ENCODE peak calls at places on chromosomes 6 and 20, in seven cellular contexts. Q is prostate gland, C is ovary, A is heart left ventricle, B is HCT116, R is esophagus muscularis mucosa, X is spleen. K is an unnamed sample.

GRCh38 chr6:20173833-20174796 is 38.2 kb downstream of the MBOAT1 start:
- DNase-seq in X (no peak), B (no peak), C (no peak), Q (no peak), A (no peak), R (no peak), K (no peak)

GRCh38 chr20:3753098-3753497 is 14.5 kb downstream of the ADISSP start:
- DNase-seq in B (peak; percentile 38), A (no peak), Q (peak; percentile 32), R (no peak), C (peak; percentile 68), X (no peak), K (peak; percentile 35)

GRCh38 chr6:83429857-83430605 is 820 bp downstream of the ME1 start:
- DNase-seq in B (peak; percentile 46), C (no peak), A (no peak), Q (peak; percentile 15), R (no peak), X (no peak), K (peak; percentile 43)

GRCh38 chr6:76217606-76218005 is 145.1 kb upstream of the IMPG1 start:
- DNase-seq in A (no peak), Q (no peak), R (no peak), B (no peak), C (no peak), X (no peak), K (no peak)

GRCh38 chr20:49851234-49851755 is 38.7 kb downstream of the SLC9A8 start:
- DNase-seq in Q (no peak), A (peak; percentile 27), R (no peak), C (no peak), X (no peak), B (no peak), K (peak; percentile 43)

GRCh38 chr6:133202610-133203343 is 38.4 kb upstream of the EYA4 start:
- DNase-seq in R (no peak), C (no peak), Q (no peak), B (no peak), A (no peak), X (no peak), K (no peak)

GRCh38 chr6:26243132-26243531 is 121.9 kb upstream of the BTN3A2 start:
- DNase-seq in C (no peak), Q (no peak), X (no peak), A (no peak), B (no peak), R (no peak), K (no peak)

GRCh38 chr6:16473184-16473907 is 235.0 kb downstream of the GMPR start:
- DNase-seq in R (no peak), A (no peak), X (no peak), C (no peak), B (no peak), Q (no peak), K (no peak)

GRCh38 chr6:30657454-30657853 is 10.5 kb downstream of the C6orf136 start:
- DNase-seq in Q (no peak), A (no peak), C (no peak), R (no peak), B (no peak), X (no peak), K (no peak)

GRCh38 chr20:50017576-50018248 is 34.9 kb downstream of the SNAI1 start:
- DNase-seq in R (no peak), Q (no peak), X (no peak), C (no peak), B (no peak), A (no peak), K (no peak)

GRCh38 chr6:163469459-163469858 is 54.9 kb downstream of the QKI start:
- DNase-seq in X (no peak), B (no peak), R (no peak), Q (no peak), A (no peak), C (no peak), K (no peak)
- TF ChIP-seq POLR2A in X (no peak), B (no peak), R (no peak), Q (no peak), A (no peak), C (no peak), K (no peak)

GRCh38 chr20:58429303-58429702 is 40.3 kb downstream of the VAPB start:
- DNase-seq in A (no peak), X (no peak), C (no peak), R (no peak), Q (no peak), B (no peak), K (no peak)
- TF ChIP-seq CTCF in A (no peak), X (no peak), C (no peak), R (no peak), Q (no peak), B (peak; percentile 25), K (no peak)

GRCh38 chr20:60869626-60870025 is 382.4 kb upstream of the CDH4 start:
- DNase-seq in Q (no peak), X (no peak), R (no peak), B (no peak), C (no peak), A (no peak), K (no peak)

GRCh38 chr20:60868316-60868891 is 383.7 kb upstream of the CDH4 start:
- DNase-seq in C (no peak), B (no peak), A (no peak), R (no peak), X (no peak), Q (no peak), K (no peak)

GRCh38 chr20:60869032-60869550 is 383.0 kb upstream of the CDH4 start:
- DNase-seq in B (no peak), X (no peak), R (no peak), Q (no peak), C (no peak), A (no peak), K (no peak)

GRCh38 chr20:60870040-60870439 is 382.0 kb upstream of the CDH4 start:
- DNase-seq in A (no peak), C (no peak), R (no peak), B (no peak), X (no peak), Q (no peak), K (no peak)

GRCh38 chr20:60872224-60872623 is 379.8 kb upstream of the CDH4 start:
- DNase-seq in Q (no peak), R (no peak), A (no peak), C (no peak), X (no peak), B (no peak), K (no peak)
- TF ChIP-seq POLR2A in Q (no peak), R (no peak), A (no peak), C (no peak), X (no peak), B (no peak), K (no peak)

GRCh38 chr6:145453376-145453775 is 281.9 kb downstream of the EPM2A start:
- DNase-seq in B (peak; percentile 12), A (no peak), R (no peak), Q (no peak), X (no peak), C (no peak), K (no peak)
- TF ChIP-seq CTCF in B (peak; percentile 58), A (no peak), R (no peak), Q (no peak), X (no peak), C (no peak), K (no peak)

GRCh38 chr20:52154575-52154974 is 37.0 kb downstream of the ZFP64 start:
- DNase-seq in R (no peak), A (no peak), Q (no peak), X (no peak), C (no peak), B (no peak), K (no peak)
- TF ChIP-seq POLR2A in R (no peak), A (no peak), Q (no peak), X (no peak), C (no peak), B (no peak), K (no peak)

GRCh38 chr6:161496941-161497340 is 223.1 kb upstream of the AGPAT4 start:
- DNase-seq in R (no peak), A (no peak), Q (no peak), X (no peak), C (no peak), B (no peak), K (no peak)

GRCh38 chr6:161503570-161503969 is 229.7 kb upstream of the AGPAT4 start:
- DNase-seq in A (no peak), C (no peak), R (no peak), B (no peak), X (no peak), Q (no peak), K (no peak)

GRCh38 chr6:161493731-161494130 is 219.9 kb upstream of the AGPAT4 start:
- DNase-seq in Q (no peak), C (no peak), B (no peak), X (no peak), A (no peak), R (no peak), K (no peak)

GRCh38 chr6:161498881-161499280 is 225.0 kb upstream of the AGPAT4 start:
- DNase-seq in R (no peak), A (no peak), C (no peak), X (no peak), B (no peak), Q (no peak), K (no peak)

GRCh38 chr6:161498359-161498758 is 224.5 kb upstream of the AGPAT4 start:
- DNase-seq in A (peak; percentile 21), R (no peak), C (no peak), B (peak; percentile 66), X (no peak), Q (no peak), K (peak; percentile 27)
- TF ChIP-seq CTCF in A (peak; percentile 46), R (peak; percentile 15), C (no peak), B (peak; percentile 59), X (no peak), Q (no peak), K (peak; percentile 62)

GRCh38 chr6:78059171-78059570 is 406.3 kb downstream of the MEI4 start:
- DNase-seq in B (no peak), Q (no peak), A (no peak), R (no peak), C (no peak), X (no peak), K (no peak)
- TF ChIP-seq POLR2A in B (no peak), Q (no peak), A (no peak), R (no peak), C (no peak), X (no peak), K (no peak)

GRCh38 chr20:47682916-47683315 is 102.4 kb downstream of the SULF2 start:
- DNase-seq in A (no peak), C (no peak), B (no peak), R (no peak), Q (no peak), X (no peak), K (no peak)
- TF ChIP-seq CTCF in A (no peak), C (no peak), B (no peak), R (no peak), Q (no peak), X (no peak), K (no peak)

K was measured in gastrocnemius medialis.